ENCODE peak calls at places on chromosomes 13 and 19, in seven cellular contexts. Q, O, T, X, C, F and I are unnamed samples.
A peak's percentile ranks its signal among the peaks of the same experiment; 100 is the strongest.

GRCh38 chr13:97574926-97575325 is 141.0 kb downstream of the RAP2A start:
- DNase-seq in F (peak; percentile 52), T (peak; percentile 67), O (no peak), C (no peak), X (peak; percentile 53), Q (no peak), I (peak; percentile 26)

GRCh38 chr13:28606466-28606865 is 52.5 kb upstream of the POMP start:
- DNase-seq in F (no peak), Q (no peak), T (no peak), O (no peak), C (no peak), X (no peak), I (no peak)

GRCh38 chr19:4405977-4406376 is 3.5 kb downstream of the CHAF1A start:
- DNase-seq in Q (no peak), O (no peak), T (no peak), F (no peak), X (no peak), C (no peak), I (no peak)

GRCh38 chr13:62846302-62846701 is 1430.7 kb upstream of the PCDH20 start:
- DNase-seq in C (no peak), F (no peak), Q (no peak), T (no peak), X (no peak), O (no peak), I (no peak)

GRCh38 chr13:61913183-61913582 is 497.5 kb upstream of the PCDH20 start:
- DNase-seq in F (no peak), Q (no peak), O (no peak), X (no peak), C (no peak), T (no peak), I (no peak)

GRCh38 chr13:74398599-74398998 is 264.4 kb upstream of the KLF12 start:
- DNase-seq in X (no peak), O (no peak), F (no peak), Q (no peak), T (no peak), C (no peak), I (no peak)

GRCh38 chr19:8445488-8446001 is 770 bp downstream of the HNRNPM start:
- DNase-seq in X (peak; percentile 78), F (peak; percentile 82), O (peak; percentile 83), C (peak; percentile 59), T (peak; percentile 41), Q (no peak), I (peak; percentile 61)

GRCh38 chr19:19944583-19944880 is 43.8 kb downstream of the ZNF93 start:
- DNase-seq in O (no peak), F (no peak), C (no peak), Q (no peak), T (no peak), X (no peak), I (no peak)

GRCh38 chr19:46442808-46443450 is 14.2 kb upstream of the PNMA8C start:
- DNase-seq in Q (no peak), X (no peak), O (peak; percentile 40), C (no peak), T (peak; percentile 85), F (no peak), I (no peak)

GRCh38 chr19:33147538-33147937 is 15.6 kb downstream of the WDR88 start:
- DNase-seq in X (no peak), C (no peak), F (no peak), Q (no peak), O (no peak), T (no peak), I (no peak)

GRCh38 chr13:99314640-99315176 is 7.5 kb upstream of the GPR183 start:
- DNase-seq in O (no peak), X (no peak), F (no peak), C (no peak), Q (no peak), T (peak; percentile 36), I (no peak)

GRCh38 chr19:35897706-35898451 is 2.5 kb downstream of the NFKBID start:
- DNase-seq in F (no peak), T (no peak), C (no peak), Q (no peak), O (no peak), X (no peak), I (no peak)

GRCh38 chr13:78659450-78660110 is 625 bp upstream of the OBI1 start:
- DNase-seq in C (no peak), T (no peak), Q (no peak), F (no peak), X (no peak), O (no peak), I (no peak)

GRCh38 chr19:1173160-1173844 is 766 bp downstream of the SBNO2 start:
- DNase-seq in T (no peak), F (peak; percentile 68), O (peak; percentile 78), C (no peak), X (peak; percentile 46), Q (peak; percentile 65), I (no peak)

GRCh38 chr19:50252111-50252886 is 48.9 kb downstream of the MYH14 start:
- DNase-seq in C (no peak), F (peak; percentile 87), X (peak; percentile 27), T (peak; percentile 34), O (no peak), Q (no peak), I (peak; percentile 26)

GRCh38 chr13:98853791-98854191 is 101.3 kb upstream of the SLC15A1 start:
- DNase-seq in C (no peak), X (no peak), T (no peak), Q (no peak), O (no peak), F (no peak), I (peak; percentile 57)

GRCh38 chr13:40013554-40013953 is 358.1 kb downstream of the COG6 start:
- DNase-seq in T (no peak), X (no peak), F (peak; percentile 21), O (no peak), C (no peak), Q (no peak), I (no peak)

GRCh38 chr19:13208131-13208963 is 58.1 kb downstream of the IER2 start:
- DNase-seq in Q (no peak), T (peak; percentile 92), C (peak; percentile 47), O (peak; percentile 73), X (peak; percentile 38), F (peak; percentile 63), I (peak; percentile 44)

GRCh38 chr13:99908129-99908805 is 63.3 kb downstream of the ZIC5 start:
- DNase-seq in F (no peak), C (no peak), Q (no peak), O (no peak), T (no peak), X (no peak), I (no peak)

GRCh38 chr13:90918551-90918950 is 428.9 kb upstream of the MIR17HG start:
- DNase-seq in C (no peak), X (no peak), F (no peak), T (peak; percentile 25), O (no peak), Q (no peak), I (no peak)

GRCh38 chr13:113618455-113618854 is 33.9 kb downstream of the TFDP1 start:
- DNase-seq in O (no peak), F (no peak), Q (no peak), X (no peak), T (no peak), C (no peak), I (no peak)

GRCh38 chr13:22964245-22964966 is 216.4 kb upstream of the SGCG start:
- DNase-seq in F (no peak), T (no peak), Q (no peak), X (no peak), C (no peak), O (no peak), I (no peak)

GRCh38 chr13:32669030-32669646 is 82.9 kb downstream of the PDS5B start:
- DNase-seq in C (no peak), T (peak; percentile 74), O (no peak), F (peak; percentile 87), Q (no peak), X (peak; percentile 76), I (no peak)

GRCh38 chr13:35530147-35530546 is 53.7 kb upstream of the MAB21L1 start:
- DNase-seq in C (peak; percentile 49), Q (no peak), O (no peak), F (no peak), T (no peak), X (no peak), I (no peak)

GRCh38 chr19:11617207-11618062 is 20.2 kb downstream of the ZNF627 start:
- DNase-seq in Q (no peak), X (no peak), F (no peak), T (no peak), O (no peak), C (no peak), I (no peak)
- H3K9me3 ChIP-seq in Q (no peaks in the 10 kb centered on the region), X (peaks cover 34% of the 10 kb centered on the region), F (peaks cover 4% of the 10 kb centered on the region), T (peaks cover 12% of the 10 kb centered on the region), O (peaks cover 14% of the 10 kb centered on the region), C (peaks cover 26% of the 10 kb centered on the region), I (peaks cover 11% of the 10 kb centered on the region)

GRCh38 chr19:31262673-31263308 is 86.4 kb downstream of the TSHZ3 start:
- DNase-seq in T (peak; percentile 49), X (no peak), O (no peak), C (no peak), F (no peak), Q (no peak), I (no peak)
- H3K9me3 ChIP-seq in T (no peaks in the 10 kb centered on the region), X (no peaks in the 10 kb centered on the region), O (no peaks in the 10 kb centered on the region), C (no peaks in the 10 kb centered on the region), F (no peaks in the 10 kb centered on the region), Q (no peaks in the 10 kb centered on the region), I (no peaks in the 10 kb centered on the region)

DNA sequence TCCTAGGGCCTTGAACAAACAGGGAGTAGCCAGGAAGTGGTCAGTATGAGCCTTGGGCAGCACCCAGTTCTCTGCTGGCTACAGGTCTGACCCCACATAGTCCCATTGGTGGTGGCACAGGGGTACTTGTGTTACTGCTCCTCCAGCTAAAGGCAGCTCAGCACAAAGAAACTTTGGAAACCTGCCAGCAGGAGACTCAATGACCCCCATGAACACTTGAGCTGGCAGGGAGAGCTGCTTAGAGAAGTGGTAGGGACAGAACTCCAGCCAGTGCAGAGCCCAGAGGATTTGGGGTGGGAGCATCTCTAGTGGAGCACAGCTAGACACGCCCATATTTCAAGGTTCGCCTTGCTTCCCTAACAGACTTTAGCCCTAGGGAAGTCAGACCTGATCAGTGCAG is 10.4 kb upstream of the ZNF586 start:
- DNase-seq in F (no peak), O (no peak), X (no peak), Q (no peak), T (no peak), C (no peak), I (no peak)
- H3K9me3 ChIP-seq in F (peaks cover 22% of the 10 kb centered on the region), O (peaks cover 18% of the 10 kb centered on the region), X (no peaks in the 10 kb centered on the region), Q (peaks cover 3% of the 10 kb centered on the region), T (no peaks in the 10 kb centered on the region), C (peaks cover 34% of the 10 kb centered on the region), I (peaks cover 41% of the 10 kb centered on the region)

GRCh38 chr19:58217069-58217481 is 11.6 kb upstream of the ZNF544 start:
- DNase-seq in C (no peak), T (no peak), Q (no peak), X (no peak), F (no peak), O (no peak), I (no peak)

GRCh38 chr19:58217607-58218391 is 10.9 kb upstream of the ZNF544 start:
- DNase-seq in C (no peak), O (no peak), X (no peak), T (no peak), F (no peak), Q (no peak), I (no peak)

GRCh38 chr19:58213075-58213369 is 15.7 kb upstream of the ZNF544 start:
- DNase-seq in O (no peak), C (no peak), Q (no peak), T (no peak), F (no peak), X (no peak), I (no peak)

DNA sequence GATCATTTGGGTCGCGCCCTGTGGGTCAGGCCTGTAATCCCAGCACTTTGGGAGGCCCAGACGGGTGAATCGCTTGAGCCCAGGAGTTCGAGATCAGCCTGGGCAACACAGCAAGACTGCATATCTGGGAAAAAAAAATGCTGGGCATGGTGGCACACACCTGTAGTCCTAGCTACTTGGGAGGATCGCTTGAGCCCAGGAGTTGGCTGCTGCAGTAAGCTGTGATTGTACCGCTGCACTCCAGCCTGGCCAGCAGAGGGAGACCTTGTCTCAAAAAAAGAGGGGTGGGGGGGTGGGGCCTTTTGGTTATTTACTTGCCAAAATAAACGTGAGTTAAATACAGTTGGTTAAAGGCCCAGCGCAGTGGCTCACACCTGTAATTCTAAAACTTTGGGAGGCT is 9.8 kb upstream of the ZNF544 start:
- DNase-seq in X (peak; percentile 26), T (peak; percentile 44), C (no peak), O (no peak), F (peak; percentile 84), Q (no peak), I (no peak)
- H3K9me3 ChIP-seq in X (peaks cover 6% of the 10 kb centered on the region), T (no peaks in the 10 kb centered on the region), C (peaks cover 73% of the 10 kb centered on the region), O (peaks cover 52% of the 10 kb centered on the region), F (peaks cover 33% of the 10 kb centered on the region), Q (peaks cover 24% of the 10 kb centered on the region), I (peaks cover 68% of the 10 kb centered on the region)